ENCODE peak calls at places on chromosomes 6 and 20, in seven cellular contexts. One of them, this sample, is unnamed.

GRCh38 chr6:152948150-152948768 is 34.6 kb downstream of the FBXO5 start:
- DNase-seq in SK-N-SH: peak; percentile 49
- DNase-seq in K562: no peak
- DNase-seq in HepG2: peak; percentile 54
- DNase-seq in HCT116: peak; percentile 49
- DNase-seq in H1: no peak
- DNase-seq in GM12878: no peak
- DNase-seq in this sample: peak; percentile 62

GRCh38 chr20:43925215-43925614 is 10.6 kb downstream of the TOX2 start:
- DNase-seq in SK-N-SH: no peak
- DNase-seq in K562: no peak
- DNase-seq in HepG2: no peak
- DNase-seq in HCT116: no peak
- DNase-seq in H1: no peak
- DNase-seq in GM12878: peak; percentile 34
- DNase-seq in this sample: no peak

GRCh38 chr20:40687384-40688128 is 1.5 kb downstream of the MAFB start:
- DNase-seq in SK-N-SH: peak; percentile 67
- DNase-seq in K562: no peak
- DNase-seq in HepG2: no peak
- DNase-seq in HCT116: no peak
- DNase-seq in H1: peak; percentile 75
- DNase-seq in GM12878: no peak
- DNase-seq in this sample: peak; percentile 85

GRCh38 chr20:51695574-51696303 is 72.5 kb downstream of the ATP9A start:
- DNase-seq in SK-N-SH: peak; percentile 81
- DNase-seq in K562: no peak
- DNase-seq in HepG2: peak; percentile 33
- DNase-seq in HCT116: no peak
- DNase-seq in H1: no peak
- DNase-seq in GM12878: no peak
- DNase-seq in this sample: no peak

GRCh38 chr20:37881601-37882343 is 21.2 kb upstream of the VSTM2L start:
- DNase-seq in SK-N-SH: peak; percentile 70
- DNase-seq in K562: no peak
- DNase-seq in HepG2: no peak
- DNase-seq in HCT116: no peak
- DNase-seq in H1: no peak
- DNase-seq in GM12878: no peak
- DNase-seq in this sample: no peak

GRCh38 chr6:154930490-154930889 is 64.6 kb upstream of the TIAM2 start:
- DNase-seq in SK-N-SH: no peak
- DNase-seq in K562: no peak
- DNase-seq in HepG2: no peak
- DNase-seq in HCT116: no peak
- DNase-seq in H1: no peak
- DNase-seq in GM12878: no peak
- DNase-seq in this sample: no peak

GRCh38 chr20:12270863-12271262 is 353.2 kb downstream of the BTBD3 start:
- DNase-seq in SK-N-SH: no peak
- DNase-seq in K562: no peak
- DNase-seq in HepG2: no peak
- DNase-seq in HCT116: no peak
- DNase-seq in H1: no peak
- DNase-seq in GM12878: no peak
- DNase-seq in this sample: no peak

GRCh38 chr6:111874030-111874425 is 776 bp upstream of the FYN start:
- DNase-seq in SK-N-SH: no peak
- DNase-seq in K562: no peak
- DNase-seq in HepG2: no peak
- DNase-seq in HCT116: no peak
- DNase-seq in H1: no peak
- DNase-seq in GM12878: no peak
- DNase-seq in this sample: no peak

GRCh38 chr6:85483041-85483700 is 33.3 kb downstream of the NT5E start:
- DNase-seq in SK-N-SH: peak; percentile 64
- DNase-seq in K562: peak; percentile 78
- DNase-seq in HepG2: peak; percentile 50
- DNase-seq in HCT116: no peak
- DNase-seq in H1: peak; percentile 97
- DNase-seq in GM12878: no peak
- DNase-seq in this sample: peak; percentile 59

GRCh38 chr20:33568378-33569289 is 78.7 kb downstream of the CBFA2T2 start:
- DNase-seq in SK-N-SH: peak; percentile 75
- DNase-seq in K562: no peak
- DNase-seq in HepG2: peak; percentile 30
- DNase-seq in HCT116: no peak
- DNase-seq in H1: peak; percentile 75
- DNase-seq in GM12878: no peak
- DNase-seq in this sample: no peak

GRCh38 chr6:76708641-76709331 is 636.3 kb upstream of the IMPG1 start:
- DNase-seq in SK-N-SH: no peak
- DNase-seq in K562: no peak
- DNase-seq in HepG2: no peak
- DNase-seq in HCT116: peak; percentile 4
- DNase-seq in H1: no peak
- DNase-seq in GM12878: no peak
- DNase-seq in this sample: no peak

GRCh38 chr20:8216375-8217200 is 84.5 kb downstream of the PLCB1 start:
- DNase-seq in SK-N-SH: no peak
- DNase-seq in K562: no peak
- DNase-seq in HepG2: no peak
- DNase-seq in HCT116: no peak
- DNase-seq in H1: no peak
- DNase-seq in GM12878: no peak
- DNase-seq in this sample: no peak

GRCh38 chr6:36285187-36285612 is 15.3 kb downstream of the PNPLA1 start:
- DNase-seq in SK-N-SH: peak; percentile 94
- DNase-seq in K562: peak; percentile 52
- DNase-seq in HepG2: no peak
- DNase-seq in HCT116: no peak
- DNase-seq in H1: peak; percentile 79
- DNase-seq in GM12878: no peak
- DNase-seq in this sample: no peak

GRCh38 chr6:29647927-29648642 is 8.8 kb upstream of the MOG start:
- DNase-seq in SK-N-SH: peak; percentile 55
- DNase-seq in K562: peak; percentile 38
- DNase-seq in HepG2: peak; percentile 39
- DNase-seq in HCT116: peak; percentile 48
- DNase-seq in H1: no peak
- DNase-seq in GM12878: no peak
- DNase-seq in this sample: peak; percentile 61

GRCh38 chr20:61896058-61896961 is 169.4 kb downstream of the TAF4 start:
- DNase-seq in SK-N-SH: peak; percentile 91
- DNase-seq in K562: peak; percentile 82
- DNase-seq in HepG2: peak; percentile 44
- DNase-seq in HCT116: peak; percentile 12
- DNase-seq in H1: peak; percentile 82
- DNase-seq in GM12878: no peak
- DNase-seq in this sample: peak; percentile 86

DNA sequence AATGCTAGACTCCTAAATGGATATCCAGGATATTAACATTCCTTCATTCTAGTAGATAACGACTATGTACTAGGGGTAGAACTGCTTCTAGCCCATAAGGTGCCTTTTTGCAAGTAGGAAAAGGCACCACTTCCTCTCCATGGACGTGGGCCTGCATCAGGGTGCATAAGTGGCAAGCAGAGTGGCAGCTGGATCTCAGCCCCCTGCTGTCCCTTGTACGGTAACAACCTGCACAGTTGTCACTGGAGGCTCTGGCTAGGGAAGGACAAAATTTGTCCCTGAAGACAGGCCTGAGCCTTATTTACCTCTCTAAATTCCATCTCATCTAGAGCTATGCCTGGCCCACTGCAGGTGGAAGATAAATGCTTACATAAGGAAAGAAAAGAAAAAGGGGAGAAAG is 42.5 kb upstream of the SAYSD1 start:
- DNase-seq in SK-N-SH: peak; percentile 47
- DNase-seq in K562: no peak
- DNase-seq in HepG2: no peak
- DNase-seq in HCT116: no peak
- DNase-seq in H1: no peak
- DNase-seq in GM12878: no peak
- DNase-seq in this sample: no peak
- TF ChIP-seq JUND in SK-N-SH: no peak
- TF ChIP-seq JUND in K562: no peak
- TF ChIP-seq JUND in HepG2: no peak
- TF ChIP-seq JUND in HCT116: no peak
- TF ChIP-seq JUND in H1: no peak
- TF ChIP-seq JUND in GM12878: no peak
- TF ChIP-seq JUND in this sample: no peak

DNA sequence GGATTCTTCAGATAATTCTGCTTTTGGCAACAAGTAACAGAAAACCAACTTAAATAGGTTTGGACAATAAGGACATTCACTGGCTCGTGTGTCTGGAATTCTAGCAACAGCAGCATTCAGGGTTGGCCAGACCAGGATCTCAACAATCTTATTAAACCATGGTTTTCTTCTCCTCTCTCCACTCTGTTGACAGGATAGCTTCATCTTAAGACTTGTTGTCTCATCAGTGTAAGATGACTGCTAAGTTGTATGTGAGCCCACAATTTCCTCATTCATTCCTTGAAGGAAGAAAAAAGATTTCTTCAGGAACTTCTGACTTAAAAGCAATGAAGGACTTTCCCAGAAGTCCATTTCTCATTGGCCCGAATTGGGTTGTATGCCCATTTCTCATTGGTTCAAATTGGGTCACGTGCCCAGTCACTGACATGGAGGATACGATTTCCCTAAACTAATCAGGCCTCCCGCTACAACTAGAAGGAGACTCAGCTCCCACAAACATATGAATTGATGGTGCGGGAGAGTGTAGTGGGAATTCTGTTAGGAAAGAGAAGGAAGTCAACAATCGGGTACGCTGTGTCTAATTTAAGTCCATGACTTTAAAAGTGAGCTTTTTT is 83.7 kb downstream of the SLC22A3 start:
- DNase-seq in SK-N-SH: no peak
- DNase-seq in K562: peak; percentile 68
- DNase-seq in HepG2: no peak
- DNase-seq in HCT116: no peak
- DNase-seq in H1: no peak
- DNase-seq in GM12878: no peak
- DNase-seq in this sample: no peak
- TF ChIP-seq JUND in SK-N-SH: no peak
- TF ChIP-seq JUND in K562: no peak
- TF ChIP-seq JUND in HepG2: no peak
- TF ChIP-seq JUND in HCT116: no peak
- TF ChIP-seq JUND in H1: no peak
- TF ChIP-seq JUND in GM12878: no peak
- TF ChIP-seq JUND in this sample: no peak

GRCh38 chr6:127932708-127933107 is 31.9 kb upstream of the THEMIS start:
- DNase-seq in SK-N-SH: no peak
- DNase-seq in K562: no peak
- DNase-seq in HepG2: no peak
- DNase-seq in HCT116: no peak
- DNase-seq in H1: no peak
- DNase-seq in GM12878: no peak
- DNase-seq in this sample: no peak
- TF ChIP-seq JUND in SK-N-SH: no peak
- TF ChIP-seq JUND in K562: no peak
- TF ChIP-seq JUND in HepG2: no peak
- TF ChIP-seq JUND in HCT116: no peak
- TF ChIP-seq JUND in H1: no peak
- TF ChIP-seq JUND in GM12878: no peak
- TF ChIP-seq JUND in this sample: no peak

DNA sequence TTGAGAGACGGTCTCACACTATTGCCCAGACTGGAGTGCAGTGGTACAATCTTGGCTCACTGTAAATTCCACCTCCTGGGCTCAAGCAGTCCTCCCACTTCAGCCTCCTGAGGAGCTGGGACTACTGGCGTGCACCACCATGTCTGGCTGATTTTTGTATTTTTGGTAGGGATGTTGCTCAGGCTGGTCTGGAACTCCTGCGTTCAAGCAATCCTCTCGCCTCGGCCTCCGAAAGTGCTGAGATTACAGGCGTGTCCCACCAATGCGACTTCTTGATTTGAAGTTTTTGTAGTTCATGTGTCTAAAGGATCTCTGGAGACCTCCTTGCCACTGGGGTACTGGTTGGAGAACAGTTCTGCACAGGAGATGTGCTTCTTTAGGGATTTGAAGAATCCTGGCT is 28.1 kb downstream of the SYTL3 start:
- DNase-seq in SK-N-SH: no peak
- DNase-seq in K562: no peak
- DNase-seq in HepG2: no peak
- DNase-seq in HCT116: no peak
- DNase-seq in H1: no peak
- DNase-seq in GM12878: no peak
- DNase-seq in this sample: no peak
- TF ChIP-seq JUND in SK-N-SH: no peak
- TF ChIP-seq JUND in K562: no peak
- TF ChIP-seq JUND in HepG2: no peak
- TF ChIP-seq JUND in HCT116: no peak
- TF ChIP-seq JUND in H1: no peak
- TF ChIP-seq JUND in GM12878: no peak
- TF ChIP-seq JUND in this sample: no peak

DNA sequence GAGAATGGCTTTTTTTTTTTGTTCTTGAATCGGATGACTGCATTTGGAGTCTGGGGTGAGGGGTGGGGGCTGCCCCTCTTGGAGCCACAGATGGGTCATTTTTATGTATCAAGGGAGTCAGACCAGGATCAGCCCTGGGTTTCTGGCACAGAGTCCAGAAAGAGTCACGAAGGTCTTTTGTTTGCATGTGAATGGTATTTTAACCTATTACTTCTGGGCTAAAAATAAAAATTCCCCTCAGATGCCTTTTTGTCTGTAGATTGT is 72.5 kb downstream of the PHACTR3 start:
- DNase-seq in SK-N-SH: no peak
- DNase-seq in K562: no peak
- DNase-seq in HepG2: no peak
- DNase-seq in HCT116: no peak
- DNase-seq in H1: no peak
- DNase-seq in GM12878: no peak
- DNase-seq in this sample: no peak
- TF ChIP-seq JUND in SK-N-SH: no peak
- TF ChIP-seq JUND in K562: no peak
- TF ChIP-seq JUND in HepG2: no peak
- TF ChIP-seq JUND in HCT116: no peak
- TF ChIP-seq JUND in H1: no peak
- TF ChIP-seq JUND in GM12878: no peak
- TF ChIP-seq JUND in this sample: no peak

This sample was measured in T47D.